ENCODE peak calls at places on chromosomes 7 and 10, in seven cellular contexts. D, Y, S, C, E, A and T are unnamed samples.

GRCh38 chr7:48209004-48209600 is 37.8 kb downstream of the ABCA13 start:
- DNase-seq in D (no peak), Y (no peak), S (no peak), C (no peak), E (no peak), A (no peak), T (no peak)

GRCh38 chr7:139915864-139916716 is 87.0 kb downstream of the TBXAS1 start:
- DNase-seq in D (peak; percentile 51), Y (peak; percentile 93), S (no peak), C (no peak), E (peak; percentile 94), A (no peak), T (peak; percentile 65)

GRCh38 chr10:132471484-132471883 is 66.1 kb upstream of the INPP5A start:
- DNase-seq in D (no peak), Y (no peak), S (no peak), C (no peak), E (no peak), A (no peak), T (no peak)

GRCh38 chr7:17447728-17448478 is 149.5 kb downstream of the AHR start:
- DNase-seq in D (no peak), Y (no peak), S (no peak), C (no peak), E (no peak), A (no peak), T (no peak)

GRCh38 chr10:78862328-78862640 is 206.5 kb upstream of the ZMIZ1 start:
- DNase-seq in D (no peak), Y (no peak), S (no peak), C (no peak), E (no peak), A (no peak), T (no peak)

GRCh38 chr10:77283326-77283725 is 354.3 kb downstream of the KCNMA1 start:
- DNase-seq in D (no peak), Y (no peak), S (no peak), C (no peak), E (no peak), A (peak; percentile 31), T (no peak)

GRCh38 chr7:82964150-82964882 is 198.4 kb downstream of the PCLO start:
- DNase-seq in D (no peak), Y (no peak), S (peak; percentile 58), C (no peak), E (no peak), A (peak; percentile 90), T (no peak)

GRCh38 chr7:152987673-152988072 is 228.1 kb downstream of the ACTR3B start:
- DNase-seq in D (no peak), Y (no peak), S (no peak), C (no peak), E (no peak), A (no peak), T (no peak)

GRCh38 chr7:55569797-55570196 is 2.5 kb downstream of the VOPP1 start:
- DNase-seq in D (no peak), Y (peak; percentile 81), S (peak; percentile 12), C (peak; percentile 27), E (no peak), A (peak; percentile 16), T (no peak)

GRCh38 chr10:16992611-16993119 is 136.9 kb downstream of the CUBN start:
- DNase-seq in D (no peak), Y (no peak), S (no peak), C (no peak), E (no peak), A (no peak), T (no peak)

GRCh38 chr10:110651044-110651958 is 7.2 kb downstream of the RBM20 start:
- DNase-seq in D (peak; percentile 47), Y (peak; percentile 37), S (no peak), C (no peak), E (peak; percentile 67), A (peak; percentile 75), T (no peak)

GRCh38 chr7:132400667-132401142 is 175.6 kb downstream of the PLXNA4 start:
- DNase-seq in D (no peak), Y (no peak), S (no peak), C (no peak), E (no peak), A (no peak), T (no peak)

GRCh38 chr10:131888186-131888604 is 12.6 kb upstream of the PPP2R2D start:
- DNase-seq in D (no peak), Y (no peak), S (no peak), C (no peak), E (no peak), A (no peak), T (no peak)

GRCh38 chr7:120628233-120628632 is 229.7 kb downstream of the TSPAN12 start:
- DNase-seq in D (no peak), Y (no peak), S (no peak), C (no peak), E (no peak), A (no peak), T (no peak)

GRCh38 chr7:22444181-22444966 is 55.6 kb downstream of the STEAP1B start:
- DNase-seq in D (no peak), Y (no peak), S (no peak), C (no peak), E (no peak), A (no peak), T (no peak)

GRCh38 chr10:113576853-113577252 is 24.0 kb downstream of the HABP2 start:
- DNase-seq in D (no peak), Y (no peak), S (no peak), C (no peak), E (no peak), A (no peak), T (no peak)